ENCODE peak calls at places on chromosome 3, in ten cellular contexts. H is neural progenitor cell, U is brain microvascular endothelial cell, E is heart left ventricle, P is B cell, S is fibroblast of lung, R is spleen, Q is endothelial cell, W is nephron progenitor cell, C is sigmoid colon. N is an unnamed sample.

GRCh38 chr3:188947401-188947982 is 224.3 kb upstream of the TPRG1 start:
- DNase-seq in U (peak; percentile 74), C (peak; percentile 95), Q (peak; percentile 70), R (peak; percentile 79), P (peak; percentile 25), W (peak; percentile 90), S (peak; percentile 81), E (peak; percentile 89), H (peak; percentile 96), N (peak; percentile 81)

GRCh38 chr3:168094580-168094876 is 1.2 kb downstream of the GOLIM4 start:
- DNase-seq in H (peak; percentile 79), C (no peak), U (no peak), R (peak; percentile 88), P (no peak), E (no peak), W (no peak), S (no peak), Q (no peak), N (peak; percentile 66)

GRCh38 chr3:72950801-72951200 is 45.8 kb upstream of the PPP4R2 start:
- DNase-seq in C (no peak), E (no peak), H (no peak), S (no peak), R (no peak), W (no peak), P (no peak), Q (no peak), U (no peak), N (no peak)

GRCh38 chr3:133014325-133014724 is 23.9 kb upstream of the TMEM108 start:
- DNase-seq in S (no peak), H (no peak), P (no peak), U (no peak), Q (no peak), W (no peak), C (no peak), E (no peak), R (no peak), N (no peak)

GRCh38 chr3:53534996-53535395 is 40.6 kb downstream of the CACNA1D start:
- DNase-seq in R (no peak), S (no peak), P (no peak), W (peak; percentile 61), H (peak; percentile 40), C (no peak), U (no peak), E (no peak), Q (no peak), N (peak; percentile 69)

GRCh38 chr3:72230774-72231379 is 445.9 kb upstream of the PROK2 start:
- DNase-seq in S (no peak), H (no peak), Q (no peak), P (no peak), C (no peak), E (no peak), W (no peak), U (no peak), R (no peak), N (no peak)

GRCh38 chr3:134378384-134378783 is 4.1 kb upstream of the AMOTL2 start:
- DNase-seq in R (peak; percentile 66), P (no peak), W (no peak), Q (no peak), C (peak; percentile 74), E (no peak), H (peak; percentile 72), S (no peak), U (no peak), N (no peak)

GRCh38 chr3:30332196-30333021 is 274.0 kb upstream of the TGFBR2 start:
- DNase-seq in W (no peak), R (peak; percentile 77), H (no peak), C (no peak), P (peak; percentile 24), S (no peak), U (no peak), Q (no peak), E (peak; percentile 28), N (no peak)

GRCh38 chr3:23055733-23056376 is 147.3 kb upstream of the UBE2E2 start:
- DNase-seq in E (no peak), P (no peak), H (no peak), R (no peak), Q (no peak), W (no peak), C (no peak), S (peak; percentile 94), U (peak; percentile 68), N (no peak)

GRCh38 chr3:27423463-27423862 is 54.3 kb upstream of the NEK10 start:
- DNase-seq in P (no peak), H (no peak), S (peak; percentile 89), R (no peak), W (no peak), Q (no peak), C (no peak), E (no peak), U (peak; percentile 59), N (no peak)

GRCh38 chr3:111846717-111847116 is 12.3 kb upstream of the PHLDB2 start:
- DNase-seq in C (no peak), W (no peak), Q (no peak), S (peak; percentile 88), H (no peak), U (peak; percentile 67), R (no peak), E (no peak), P (no peak), N (no peak)

DNA sequence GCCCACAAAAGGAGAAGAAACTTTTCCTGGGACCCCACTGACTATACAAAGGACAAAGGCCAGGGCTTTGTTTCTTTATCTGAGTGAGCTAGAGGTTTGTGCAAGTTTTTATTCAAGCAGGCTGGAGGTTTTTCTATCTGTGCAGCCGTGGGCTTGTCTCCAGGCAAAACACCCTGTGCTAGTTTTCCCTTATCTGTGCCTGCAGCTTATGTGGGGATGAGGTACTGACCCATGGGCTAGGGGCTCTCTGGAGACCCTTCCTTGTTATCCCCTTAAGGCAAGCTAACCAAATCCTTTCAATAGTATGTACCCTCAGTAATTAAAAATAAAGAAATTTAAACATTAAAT is 545.5 kb downstream of the ZPLD1 start:
- DNase-seq in R (no peak), U (no peak), Q (no peak), W (no peak), S (no peak), P (no peak), E (no peak), C (no peak), H (no peak), N (no peak)
- TF ChIP-seq CTCF in R (no peak), U (no peak), Q (no peak), W (no peak), S (no peak), P (no peak), E (no peak), C (no peak), H (no peak), N (no peak)

DNA sequence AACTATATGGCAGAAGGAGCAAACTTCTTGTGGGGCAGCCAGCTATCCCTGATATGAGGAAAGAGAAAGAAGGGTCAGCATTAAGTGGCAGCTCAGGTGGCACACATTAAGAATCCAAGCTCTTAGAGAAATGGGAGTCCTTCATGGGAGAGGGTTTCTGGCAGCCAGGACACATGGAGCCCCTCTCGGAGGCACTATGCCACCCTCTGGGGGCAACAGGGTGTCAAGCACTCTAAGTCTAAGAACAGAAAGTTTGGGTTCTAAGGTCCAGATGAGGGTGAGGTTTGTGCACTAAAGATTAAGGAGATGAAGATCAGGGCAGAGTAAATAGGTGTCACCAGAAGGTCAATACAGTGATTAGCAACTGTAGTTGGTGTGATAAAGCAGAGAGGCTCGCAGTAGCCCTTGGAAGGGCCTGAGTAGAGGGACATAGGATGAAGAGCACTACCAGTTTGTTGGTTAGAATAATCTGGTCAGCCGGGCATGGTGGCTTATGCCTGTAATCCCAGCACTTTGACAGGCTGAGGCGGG is 89.3 kb downstream of the ST6GAL1 start:
- DNase-seq in Q (no peak), P (no peak), S (no peak), U (no peak), H (peak; percentile 9), R (no peak), C (no peak), E (no peak), W (no peak), N (no peak)
- TF ChIP-seq CTCF in Q (no peak), P (no peak), S (no peak), U (no peak), H (peak; percentile 18), R (no peak), C (no peak), E (no peak), W (no peak), N (no peak)

GRCh38 chr3:5572168-5572567 is 384.7 kb downstream of the EDEM1 start:
- DNase-seq in W (no peak), H (no peak), S (no peak), R (no peak), P (no peak), U (no peak), E (no peak), Q (no peak), C (no peak), N (no peak)

GRCh38 chr3:5569152-5569551 is 381.6 kb downstream of the EDEM1 start:
- DNase-seq in P (no peak), Q (no peak), C (no peak), R (no peak), U (no peak), H (no peak), E (no peak), S (no peak), W (no peak), N (no peak)

GRCh38 chr3:5565026-5565425 is 377.5 kb downstream of the EDEM1 start:
- DNase-seq in S (no peak), H (no peak), P (no peak), Q (no peak), R (no peak), U (no peak), W (no peak), C (no peak), E (no peak), N (no peak)

GRCh38 chr3:5567113-5567512 is 379.6 kb downstream of the EDEM1 start:
- DNase-seq in E (no peak), H (no peak), S (no peak), P (no peak), U (no peak), R (no peak), W (no peak), C (no peak), Q (no peak), N (no peak)

DNA sequence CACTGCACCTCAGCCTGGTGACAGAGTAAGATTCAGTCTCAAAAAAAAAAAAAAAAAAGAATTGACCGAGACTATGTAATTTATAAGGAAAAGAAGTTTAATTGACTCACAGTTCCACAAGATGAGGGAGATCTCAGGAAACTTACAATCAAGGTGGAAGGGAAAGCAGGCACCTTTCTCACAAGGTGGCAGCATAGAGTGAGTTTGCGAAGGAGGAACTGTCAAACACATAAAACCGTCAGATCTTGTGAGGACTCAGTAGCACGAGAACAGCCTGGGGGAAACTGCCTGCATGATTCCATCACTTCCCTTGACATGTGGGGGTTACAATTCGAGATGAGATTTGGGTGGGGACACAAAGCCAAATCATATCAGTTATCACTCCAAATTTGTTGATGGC is 380.9 kb downstream of the EDEM1 start:
- DNase-seq in Q (no peak), H (peak; percentile 43), C (no peak), R (no peak), U (no peak), E (no peak), S (no peak), P (no peak), W (peak; percentile 4), N (no peak)
- TF ChIP-seq CTCF in Q (no peak), H (peak; percentile 50), C (no peak), R (no peak), U (no peak), E (no peak), S (no peak), P (no peak), W (peak; percentile 10), N (no peak)

DNA sequence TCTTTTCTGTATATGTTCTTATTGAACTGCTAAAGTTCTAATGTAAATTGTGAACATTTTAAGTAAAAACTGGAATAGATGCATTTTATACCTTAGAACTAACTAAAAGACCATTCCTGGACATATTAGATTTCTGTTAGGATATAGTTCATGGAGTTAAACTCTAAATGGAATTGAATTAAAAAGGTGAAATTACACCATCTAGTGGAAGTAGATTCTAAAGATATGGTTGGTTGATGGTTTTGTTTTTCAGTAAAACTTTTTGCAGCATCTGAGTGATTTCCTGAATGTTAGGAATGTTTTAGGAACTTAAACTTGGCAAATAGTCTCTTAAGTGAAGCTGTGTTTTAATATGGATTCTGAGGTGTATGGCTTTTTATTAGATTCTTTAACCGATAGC is 96.8 kb downstream of the SLMAP start:
- DNase-seq in H (no peak), S (peak; percentile 33), P (no peak), E (no peak), C (no peak), U (no peak), R (no peak), W (no peak), Q (no peak), N (no peak)
- TF ChIP-seq CTCF in H (peak; percentile 30), S (no peak), P (peak; percentile 25), E (no peak), C (no peak), U (no peak), R (no peak), W (no peak), Q (no peak), N (no peak)

N was measured in glutamatergic neuron.